ENCODE peak calls at places on chromosome 22, in six cellular contexts. R, C, U, F, O and I are unnamed samples.

GRCh38 chr22:48896766-48897637 is 930.7 kb downstream of the BRD1 start:
- DNase-seq in O (no peak), R (no peak), F (no peak), U (no peak), C (no peak), I (no peak)

GRCh38 chr22:19454156-19454555 is 6.6 kb upstream of the C22orf39 start:
- DNase-seq in C (no peak), F (no peak), U (no peak), R (no peak), O (no peak), I (no peak)

GRCh38 chr22:37654556-37655251 is 3.8 kb upstream of the PDXP start:
- DNase-seq in O (no peak), C (no peak), F (no peak), R (no peak), U (no peak), I (no peak)

GRCh38 chr22:42375982-42376381 is 56.2 kb downstream of the NFAM1 start:
- DNase-seq in O (no peak), R (no peak), U (no peak), C (no peak), F (no peak), I (no peak)

GRCh38 chr22:36659762-36660509 is 43.6 kb downstream of the CACNG2 start:
- DNase-seq in R (no peak), U (peak), O (peak), F (no peak), C (no peak), I (no peak)

GRCh38 chr22:29037340-29037932 is 24.2 kb downstream of the C22orf31 start:
- DNase-seq in C (no peak), F (no peak), O (no peak), U (no peak), R (no peak), I (no peak)

GRCh38 chr22:39291501-39291900 is 27.9 kb downstream of the RPL3 start:
- DNase-seq in U (no peak), F (no peak), C (no peak), O (no peak), R (no peak), I (no peak)

GRCh38 chr22:28833276-28833923 is 33.0 kb upstream of the XBP1 start:
- DNase-seq in O (no peak), F (no peak), C (no peak), U (no peak), R (no peak), I (no peak)

GRCh38 chr22:42829311-42829710 is 27.8 kb downstream of the ARFGAP3 start:
- DNase-seq in F (no peak), R (no peak), U (no peak), O (no peak), C (no peak), I (peak)

GRCh38 chr22:47111626-47112373 is 349.4 kb downstream of the TBC1D22A start:
- DNase-seq in F (no peak), U (no peak), C (no peak), O (no peak), R (no peak), I (no peak)

GRCh38 chr22:20549232-20549841 is 41.9 kb downstream of the MED15 start:
- DNase-seq in U (no peak), F (no peak), O (no peak), R (peak), C (peak), I (peak)

GRCh38 chr22:38187413-38188212 is 6.0 kb upstream of the PLA2G6 start:
- DNase-seq in R (no peak), C (no peak), U (no peak), O (no peak), F (no peak), I (no peak)

GRCh38 chr22:16824718-16825687 is at the start of gene XKR3:
- DNase-seq in C (no peak), O (no peak), R (no peak), F (peak), U (no peak), I (peak)

GRCh38 chr22:39935622-39936021 is 24.6 kb upstream of the TMA7B start:
- DNase-seq in F (no peak), U (no peak), R (no peak), C (no peak), O (no peak), I (no peak)

GRCh38 chr22:39723899-39724351 is 153.4 kb downstream of the CACNA1I start:
- DNase-seq in U (no peak), C (no peak), R (no peak), F (no peak), O (no peak), I (no peak)

GRCh38 chr22:23128269-23129108 is 13.3 kb downstream of the RSPH14 start:
- DNase-seq in U (no peak), O (peak), F (peak), C (peak), R (peak), I (peak)

GRCh38 chr22:39682994-39683393 is 112.4 kb downstream of the CACNA1I start:
- DNase-seq in R (no peak), C (no peak), U (no peak), O (no peak), F (no peak), I (no peak)

GRCh38 chr22:27303718-27304117 is 497.8 kb downstream of the MN1 start:
- DNase-seq in F (no peak), R (no peak), U (no peak), C (no peak), O (no peak), I (no peak)

GRCh38 chr22:21003782-21004181 is 1.9 kb upstream of the THAP7 start:
- DNase-seq in R (no peak), U (no peak), O (no peak), F (no peak), C (no peak), I (no peak)

GRCh38 chr22:37951305-37951704 is 2.1 kb downstream of the C22orf23 start:
- DNase-seq in F (peak), C (no peak), O (peak), U (no peak), R (no peak), I (no peak)

GRCh38 chr22:41818596-41818995 is 14.3 kb upstream of the SREBF2 start:
- DNase-seq in O (no peak), F (no peak), U (no peak), R (no peak), C (no peak), I (no peak)

GRCh38 chr22:21701384-21701971 is 34.1 kb downstream of the YPEL1 start:
- DNase-seq in C (no peak), F (no peak), O (no peak), U (no peak), R (no peak), I (no peak)

GRCh38 chr22:27405672-27406388 is 395.7 kb downstream of the MN1 start:
- DNase-seq in C (no peak), R (no peak), F (peak), U (no peak), O (peak), I (no peak)

GRCh38 chr22:49324527-49325491 is 502.9 kb downstream of the BRD1 start:
- DNase-seq in F (no peak), O (no peak), C (no peak), R (no peak), U (no peak), I (peak)

GRCh38 chr22:22463855-22464540 is 44.5 kb downstream of the ZNF280B start:
- DNase-seq in R (no peak), F (peak), C (peak), O (peak), U (no peak), I (peak)

GRCh38 chr22:48660104-48660794 is 1167.4 kb downstream of the BRD1 start:
- DNase-seq in U (no peak), C (no peak), R (no peak), F (no peak), O (no peak), I (no peak)

GRCh38 chr22:18110194-18110943 is at the start of gene TUBA8:
- DNase-seq in R (no peak), C (no peak), O (no peak), U (no peak), F (peak), I (no peak)

GRCh38 chr22:48756146-48757111 is 1071.2 kb downstream of the BRD1 start:
- DNase-seq in O (peak), F (peak), U (no peak), R (no peak), C (no peak), I (no peak)

GRCh38 chr22:49976439-49977175 is 16.0 kb downstream of the PIM3 start:
- DNase-seq in O (peak), R (no peak), F (peak), U (no peak), C (no peak), I (no peak)

GRCh38 chr22:50207383-50208031 is 6.7 kb downstream of the SELENOO start:
- DNase-seq in O (no peak), U (no peak), C (no peak), F (peak), R (no peak), I (no peak)

GRCh38 chr22:42683599-42684283 is 34.5 kb upstream of the CYB5R3 start:
- DNase-seq in O (no peak), R (no peak), U (no peak), F (no peak), C (no peak), I (no peak)

GRCh38 chr22:42202669-42203068 is 67.8 kb downstream of the TCF20 start:
- DNase-seq in R (no peak), O (no peak), F (no peak), U (no peak), C (no peak), I (no peak)

GRCh38 chr22:47808886-47809620 is 1046.6 kb downstream of the TBC1D22A start:
- DNase-seq in O (no peak), C (no peak), U (no peak), R (no peak), F (no peak), I (no peak)

GRCh38 chr22:27317961-27318360 is 483.6 kb downstream of the MN1 start:
- DNase-seq in U (no peak), R (no peak), F (no peak), C (no peak), O (no peak), I (no peak)

GRCh38 chr22:19868773-19869471 is 14.2 kb upstream of the GNB1L start:
- DNase-seq in U (no peak), C (no peak), R (no peak), O (no peak), F (no peak), I (no peak)

GRCh38 chr22:17501679-17502285 is 61.5 kb upstream of the SLC25A18 start:
- DNase-seq in R (no peak), C (peak), F (peak), U (no peak), O (peak), I (peak)

GRCh38 chr22:33563568-33563967 is 356.7 kb downstream of the LARGE1 start:
- DNase-seq in F (peak), R (no peak), C (no peak), O (no peak), U (no peak), I (no peak)

GRCh38 chr22:21029486-21030025 is 2.8 kb downstream of the SLC7A4 start:
- DNase-seq in C (no peak), R (no peak), U (no peak), F (no peak), O (no peak), I (no peak)

GRCh38 chr22:20258584-20259335 is 9.4 kb downstream of the RTN4R start:
- DNase-seq in C (no peak), R (no peak), F (peak), O (no peak), U (no peak), I (peak)

GRCh38 chr22:32531228-32531627 is 56.6 kb downstream of the FBXO7 start:
- DNase-seq in O (no peak), R (no peak), U (no peak), C (no peak), F (no peak), I (no peak)

GRCh38 chr22:32531955-32532818 is 57.6 kb downstream of the FBXO7 start:
- DNase-seq in U (no peak), F (no peak), C (no peak), O (no peak), R (no peak), I (no peak)

GRCh38 chr22:32528984-32529982 is 54.7 kb downstream of the FBXO7 start:
- DNase-seq in U (no peak), F (peak), O (peak), C (peak), R (peak), I (peak)

GRCh38 chr22:32527756-32528155 is 53.1 kb downstream of the FBXO7 start:
- DNase-seq in F (no peak), O (no peak), R (no peak), C (no peak), U (no peak), I (no peak)

DNA sequence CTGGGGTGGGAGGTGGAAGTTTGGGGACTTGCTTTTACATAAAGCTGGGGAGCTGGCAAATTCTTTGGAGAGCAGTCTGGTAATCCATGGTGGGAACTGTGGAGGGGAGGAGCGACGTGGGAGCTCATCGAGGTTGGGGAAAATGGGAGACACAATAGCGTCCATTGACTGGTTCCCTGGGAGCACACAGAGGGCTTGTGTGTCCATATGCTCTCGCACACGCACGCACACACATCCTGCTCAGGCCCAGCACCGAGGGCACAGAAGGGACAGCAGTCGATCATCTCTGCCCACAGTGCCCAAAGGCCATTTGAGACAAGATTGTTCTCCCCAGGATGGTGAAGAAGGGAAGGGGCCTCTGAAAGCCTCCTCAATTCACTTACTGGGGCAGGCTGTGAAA is 53.7 kb downstream of the FBXO7 start:
- DNase-seq in R (no peak), C (no peak), F (no peak), U (no peak), O (no peak), I (no peak)
- H3K4me3 ChIP-seq in R (no peak), C (no peak), F (no peak), U (no peak), O (no peak), I (no peak)

GRCh38 chr22:46084943-46085830 is 65.1 kb upstream of the PPARA start:
- DNase-seq in O (peak), F (no peak), C (no peak), R (no peak), U (no peak), I (no peak)
- H3K4me3 ChIP-seq in O (peak), F (no peak), C (no peak), R (no peak), U (peak), I (no peak)

GRCh38 chr22:44000123-44000522 is 24.0 kb upstream of the PARVB start:
- DNase-seq in C (no peak), R (no peak), F (no peak), O (no peak), U (no peak), I (no peak)
- H3K4me3 ChIP-seq in C (no peak), R (no peak), F (no peak), O (no peak), U (no peak), I (no peak)

DNA sequence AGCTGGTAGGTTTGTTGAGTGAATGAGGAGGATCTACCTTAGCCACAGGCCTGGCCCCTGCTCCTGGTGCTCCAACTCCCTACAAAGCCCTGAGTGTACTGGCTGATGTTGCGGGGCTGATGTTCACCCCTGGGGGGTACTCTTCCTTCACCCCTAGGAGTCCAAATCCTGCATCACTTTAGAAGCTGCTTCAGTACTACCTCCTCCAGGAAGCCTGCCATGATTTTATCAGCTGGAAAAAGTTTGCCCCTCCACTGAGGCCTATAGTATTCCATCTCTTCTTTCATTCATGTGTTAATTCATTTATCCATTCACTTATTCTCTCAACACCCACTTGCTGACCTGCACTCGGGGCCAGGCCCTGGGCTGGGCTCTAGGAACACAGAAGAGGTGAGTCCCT is 7.8 kb downstream of the SHISAL1 start:
- DNase-seq in F (no peak), O (no peak), R (no peak), C (no peak), U (no peak), I (no peak)
- H3K4me3 ChIP-seq in F (no peak), O (no peak), R (no peak), C (no peak), U (no peak), I (no peak)

GRCh38 chr22:35593071-35593884 is 23.9 kb downstream of the MB start:
- DNase-seq in R (no peak), O (no peak), U (no peak), F (no peak), C (no peak), I (no peak)

GRCh38 chr22:35592418-35592967 is 24.6 kb downstream of the MB start:
- DNase-seq in O (no peak), F (no peak), R (no peak), C (no peak), U (no peak), I (no peak)

GRCh38 chr22:35593885-35594470 is 23.2 kb downstream of the MB start:
- DNase-seq in U (no peak), O (no peak), F (no peak), R (no peak), C (no peak), I (no peak)

GRCh38 chr22:35590634-35591295 is 26.4 kb downstream of the MB start:
- DNase-seq in O (no peak), C (no peak), F (no peak), U (no peak), R (no peak), I (no peak)

GRCh38 chr22:35591696-35592417 is 25.3 kb downstream of the MB start:
- DNase-seq in R (no peak), U (no peak), F (no peak), C (no peak), O (no peak), I (no peak)
- H3K4me3 ChIP-seq in R (no peak), U (no peak), F (no peak), C (no peak), O (no peak), I (no peak)

DNA sequence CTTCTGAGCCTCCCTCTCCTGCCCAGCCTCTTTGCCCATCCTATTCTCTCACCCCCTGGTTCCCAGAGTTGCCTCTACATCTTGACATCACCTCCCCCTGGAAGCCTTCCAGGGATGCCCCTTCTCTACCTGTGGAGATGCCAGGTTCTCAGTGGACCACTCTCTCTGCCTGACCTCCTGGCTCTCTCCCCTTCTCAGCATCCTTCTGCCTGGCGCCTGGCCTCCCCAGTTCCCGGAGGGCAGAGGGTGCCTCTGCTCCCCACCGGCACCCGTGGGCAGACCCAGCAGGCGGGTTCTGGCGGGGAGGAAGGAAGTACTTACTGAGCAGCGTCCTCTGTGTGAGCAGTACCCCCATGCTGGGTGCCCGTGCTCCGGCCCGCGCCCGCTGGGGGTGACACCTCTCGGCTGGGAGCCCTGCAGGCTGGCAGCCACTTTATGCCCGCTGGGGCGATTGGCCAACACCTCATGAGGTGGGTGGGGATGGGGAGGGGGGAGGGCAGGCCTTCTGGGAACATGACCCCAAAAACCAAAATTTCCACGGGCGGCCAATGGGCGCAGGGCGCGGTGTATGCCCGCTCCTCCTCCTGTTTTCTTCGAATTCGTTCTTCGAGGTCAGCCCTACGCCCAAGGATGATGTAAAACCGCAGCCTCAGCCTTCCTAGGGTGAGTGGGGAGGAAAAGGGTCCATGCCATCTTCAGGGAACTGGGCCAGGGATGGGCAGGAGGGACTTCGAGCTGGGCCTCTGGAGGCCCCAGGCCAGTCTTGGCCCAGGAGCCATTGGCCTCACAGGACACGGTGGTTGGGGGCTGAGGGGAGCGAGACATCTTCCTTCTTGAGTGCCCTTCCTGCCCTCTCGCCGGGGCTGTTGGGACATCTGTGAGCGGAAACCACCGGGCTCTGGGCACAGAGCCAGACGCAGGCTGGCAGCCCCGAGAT is at the start of gene OSM:
- DNase-seq in U (no peak), O (no peak), R (peak), F (peak), C (peak), I (peak)
- H3K4me3 ChIP-seq in U (peak), O (no peak), R (peak), F (peak), C (peak), I (peak)

DNA sequence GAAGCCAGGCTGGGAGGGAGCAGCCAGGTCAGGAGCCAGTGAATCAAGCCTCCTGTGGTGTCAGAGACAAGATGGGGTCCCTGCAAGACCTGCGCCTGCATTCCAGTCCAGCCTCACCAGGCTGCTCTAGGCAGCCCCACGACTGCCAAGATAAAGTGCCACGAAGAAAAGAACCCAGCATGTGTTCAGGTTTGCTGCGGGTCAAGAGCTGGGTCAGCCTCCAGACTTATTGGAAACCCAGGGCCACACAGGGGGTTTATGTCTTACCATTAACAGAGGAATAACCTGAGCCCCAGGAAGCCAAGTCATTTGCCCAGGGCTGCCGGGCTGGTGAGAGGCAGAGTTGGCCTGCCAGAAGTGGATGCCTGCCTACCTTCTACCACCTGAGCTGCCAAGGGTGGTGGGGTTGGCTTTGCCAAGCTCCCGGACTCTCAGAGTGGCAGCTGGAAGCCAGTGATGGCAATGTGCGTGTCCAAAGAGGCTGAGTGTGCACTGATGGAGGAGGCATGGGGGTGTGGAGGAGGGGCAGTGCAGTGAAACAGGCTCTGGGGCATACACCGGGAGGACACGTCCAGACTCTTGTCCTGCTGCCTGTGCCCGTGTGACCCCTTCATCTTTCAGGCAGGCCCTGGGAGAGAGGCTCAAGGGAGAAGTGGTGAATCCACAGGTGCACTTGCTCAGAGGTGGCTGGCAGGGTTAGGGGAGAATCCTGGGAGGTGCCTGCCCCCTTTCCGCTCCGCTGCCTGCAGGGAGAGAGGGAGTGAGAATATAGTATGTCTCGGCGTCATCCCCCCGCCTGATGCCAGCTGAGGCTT is 1.7 kb downstream of the RASD2 start:
- DNase-seq in F (no peak), C (no peak), R (no peak), U (no peak), O (no peak), I (no peak)
- H3K4me3 ChIP-seq in F (no peak), C (no peak), R (no peak), U (peak), O (no peak), I (no peak)

GRCh38 chr22:24496661-24497060 is 1.5 kb downstream of the UPB1 start:
- DNase-seq in U (no peak), O (no peak), R (no peak), C (no peak), F (no peak), I (no peak)
- H3K4me3 ChIP-seq in U (no peak), O (no peak), R (no peak), C (no peak), F (no peak), I (no peak)